ENCODE peak calls at places on chromosome 7, in five cellular contexts. F is spleen; O is activated CD8-positive, alpha-beta memory T cell treated with anti-CD3 and anti-CD28 coated beads for 4 hours; G is left colon; E is activated T-cell treated with anti-CD3 and anti-CD28 coated beads for 1 hour. K is an unnamed sample.

GRCh38 chr7:57867884-57868701 is 418.1 kb downstream of the ZNF716 start:
- DNase-seq in G (no peak), F (peak), E (no peak), O (no peak), K (no peak)

GRCh38 chr7:27192546-27193334 is 7.2 kb downstream of the HOXA13 start:
- DNase-seq in G (peak), O (no peak), E (no peak), F (peak), K (no peak)

GRCh38 chr7:17142831-17143541 is 155.5 kb upstream of the AHR start:
- DNase-seq in O (no peak), G (no peak), E (no peak), F (no peak), K (no peak)

GRCh38 chr7:151623766-151624165 is 104.1 kb upstream of the RHEB start:
- DNase-seq in O (no peak), E (no peak), F (no peak), G (no peak), K (no peak)

GRCh38 chr7:68309806-68310205 is 1288.5 kb upstream of the AUTS2 start:
- DNase-seq in O (no peak), E (no peak), F (no peak), G (no peak), K (no peak)

GRCh38 chr7:130430841-130431713 is 9.7 kb downstream of the CEP41 start:
- DNase-seq in E (no peak), O (no peak), G (no peak), F (no peak), K (no peak)

GRCh38 chr7:106329408-106329807 is 44.6 kb upstream of the NAMPT start:
- DNase-seq in F (no peak), E (no peak), G (no peak), O (no peak), K (no peak)

GRCh38 chr7:129612112-129613015 is 844 bp downstream of the NRF1 start:
- DNase-seq in G (peak), F (peak), E (no peak), O (no peak), K (peak)

GRCh38 chr7:16786257-16786656 is 18.5 kb downstream of the AGR2 start:
- DNase-seq in F (no peak), G (no peak), O (no peak), E (no peak), K (no peak)

GRCh38 chr7:29480456-29480855 is 83.2 kb upstream of the PRR15 start:
- DNase-seq in F (no peak), O (no peak), G (no peak), E (no peak), K (no peak)

GRCh38 chr7:105800442-105800841 is 76.0 kb downstream of the ATXN7L1 start:
- DNase-seq in F (no peak), G (no peak), O (no peak), E (no peak), K (no peak)

GRCh38 chr7:50284296-50284695 is 20.2 kb upstream of the IKZF1 start:
- DNase-seq in E (no peak), F (no peak), O (no peak), G (no peak), K (no peak)

GRCh38 chr7:13903997-13904396 is 85.5 kb downstream of the ETV1 start:
- DNase-seq in G (no peak), E (no peak), F (no peak), O (no peak), K (no peak)

GRCh38 chr7:93161181-93161762 is 13.1 kb upstream of the SAMD9L start:
- DNase-seq in F (no peak), E (no peak), O (no peak), G (no peak), K (no peak)

GRCh38 chr7:5094641-5095040 is 49.0 kb downstream of the RBAK start:
- DNase-seq in O (no peak), F (no peak), G (no peak), E (no peak), K (no peak)

GRCh38 chr7:86914468-86915054 is 144.9 kb downstream of the ELAPOR2 start:
- DNase-seq in G (no peak), O (no peak), E (no peak), F (no peak), K (peak)

GRCh38 chr7:138460176-138460648 is at the start of gene TRIM24:
- DNase-seq in F (peak), G (peak), O (no peak), E (no peak), K (no peak)

GRCh38 chr7:64946772-64947171 is 43.7 kb downstream of the ZNF273 start:
- DNase-seq in O (no peak), F (no peak), G (no peak), E (no peak), K (no peak)

GRCh38 chr7:1531263-1531978 is 919 bp downstream of the MAFK start:
- DNase-seq in F (peak), G (peak), E (no peak), O (peak), K (no peak)

GRCh38 chr7:148588168-148588890 is 2.2 kb upstream of the C7orf33 start:
- DNase-seq in E (no peak), O (no peak), G (no peak), F (no peak), K (no peak)

GRCh38 chr7:95871078-95871848 is 98.9 kb downstream of the DYNC1I1 start:
- DNase-seq in G (no peak), O (no peak), E (no peak), F (no peak), K (peak)

GRCh38 chr7:27143950-27144798 is 693 bp upstream of the HOXA5 start:
- DNase-seq in F (peak), E (no peak), G (no peak), O (no peak), K (no peak)

GRCh38 chr7:127478040-127478386 is 85.5 kb upstream of the ZNF800 start:
- DNase-seq in F (no peak), E (no peak), O (no peak), G (no peak), K (no peak)

GRCh38 chr7:131123991-131124629 is 203.6 kb upstream of the MKLN1 start:
- DNase-seq in F (no peak), G (peak), O (no peak), E (no peak), K (no peak)

GRCh38 chr7:106068538-106068961 is 43.6 kb downstream of the SYPL1 start:
- DNase-seq in E (no peak), F (no peak), G (no peak), O (no peak), K (peak)

GRCh38 chr7:22666732-22667131 is 60.3 kb upstream of the IL6 start:
- DNase-seq in F (no peak), G (no peak), E (no peak), O (no peak), K (no peak)

GRCh38 chr7:44729949-44730590 is 18.6 kb upstream of the ZMIZ2 start:
- DNase-seq in F (peak), O (no peak), E (no peak), G (no peak), K (no peak)

GRCh38 chr7:93566876-93567275 is 7.6 kb downstream of the CALCR start:
- DNase-seq in G (no peak), E (no peak), F (no peak), O (no peak), K (no peak)

K was measured in Jurkat, Clone E6-1.